ENCODE peak calls at places on chromosomes 16 and 17, in eight cellular contexts. N is osteoblast, K is HCT116, H is uterus, D is prostate gland, J is mucosa of descending colon, O is lung, S is heart right ventricle. W is an unnamed sample. For H3K4me1, the result is how much of the 10 kb centered on the place peaks cover.

GRCh38 chr16:30950516-30951073 is 1.7 kb downstream of the ORAI3 start:
- DNase-seq in N (peak), K (no peak), H (no peak), D (no peak), J (no peak), O (no peak), S (no peak), W (no peak)

GRCh38 chr16:53980675-53981074 is 276.7 kb downstream of the FTO start:
- DNase-seq in N (no peak), K (no peak), H (no peak), D (no peak), J (no peak), O (no peak), S (no peak), W (no peak)

GRCh38 chr17:78466786-78467715 is 88.6 kb downstream of the PGS1 start:
- DNase-seq in N (peak), K (no peak), H (no peak), D (no peak), J (no peak), O (no peak), S (no peak), W (no peak)

GRCh38 chr16:27819356-27819755 is 244.2 kb downstream of the GSG1L start:
- DNase-seq in N (no peak), K (no peak), H (no peak), D (no peak), J (no peak), O (no peak), S (no peak), W (no peak)

GRCh38 chr17:31604936-31605335 is 213.5 kb downstream of the RAB11FIP4 start:
- DNase-seq in N (peak), K (no peak), H (no peak), D (no peak), J (no peak), O (no peak), S (no peak), W (no peak)

GRCh38 chr17:69141802-69142472 is at the start of gene ABCA6:
- DNase-seq in N (peak), K (no peak), H (peak), D (no peak), J (no peak), O (no peak), S (no peak), W (no peak)

GRCh38 chr17:27559996-27560481 is 70.9 kb upstream of the LGALS9 start:
- DNase-seq in N (peak), K (no peak), H (peak), D (no peak), J (peak), O (peak), S (peak), W (no peak)

GRCh38 chr17:31534223-31534888 is 142.9 kb downstream of the RAB11FIP4 start:
- DNase-seq in N (peak), K (no peak), H (no peak), D (no peak), J (no peak), O (no peak), S (no peak), W (no peak)

GRCh38 chr17:38659415-38659814 is 15.3 kb downstream of the EPOP start:
- DNase-seq in N (no peak), K (no peak), H (no peak), D (no peak), J (no peak), O (no peak), S (no peak), W (no peak)

GRCh38 chr17:60562421-60562820 is 36.4 kb upstream of the APPBP2 start:
- DNase-seq in N (no peak), K (no peak), H (no peak), D (no peak), J (no peak), O (no peak), S (no peak), W (no peak)

GRCh38 chr17:8210761-8211458 is 535 bp upstream of the AURKB start:
- DNase-seq in N (no peak), K (no peak), H (no peak), D (no peak), J (peak), O (no peak), S (no peak), W (no peak)

GRCh38 chr17:13000561-13000960 is 17.3 kb downstream of the ELAC2 start:
- DNase-seq in N (no peak), K (no peak), H (no peak), D (no peak), J (no peak), O (no peak), S (no peak), W (no peak)

GRCh38 chr16:27253526-27253930 is 15.0 kb downstream of the NSMCE1 start:
- DNase-seq in N (peak), K (peak), H (no peak), D (no peak), J (no peak), O (no peak), S (no peak), W (no peak)

GRCh38 chr16:29765167-29766032 is 12.7 kb upstream of the ZG16 start:
- DNase-seq in N (peak), K (peak), H (no peak), D (peak), J (peak), O (peak), S (no peak), W (no peak)

GRCh38 chr16:49528035-49528434 is 154.4 kb downstream of the C16orf78 start:
- DNase-seq in N (peak), K (no peak), H (peak), D (no peak), J (no peak), O (no peak), S (no peak), W (no peak)

GRCh38 chr16:66728117-66728787 is 23.2 kb downstream of the DYNC1LI2 start:
- DNase-seq in N (no peak), K (peak), H (peak), D (peak), J (no peak), O (peak), S (peak), W (peak)

GRCh38 chr16:79748629-79749028 is 148.1 kb upstream of the MAF start:
- DNase-seq in N (no peak), K (no peak), H (no peak), D (no peak), J (no peak), O (no peak), S (no peak), W (no peak)

GRCh38 chr16:81553814-81554675 is 109.4 kb downstream of the CMIP start:
- DNase-seq in N (peak), K (no peak), H (no peak), D (no peak), J (no peak), O (no peak), S (no peak), W (no peak)

DNA sequence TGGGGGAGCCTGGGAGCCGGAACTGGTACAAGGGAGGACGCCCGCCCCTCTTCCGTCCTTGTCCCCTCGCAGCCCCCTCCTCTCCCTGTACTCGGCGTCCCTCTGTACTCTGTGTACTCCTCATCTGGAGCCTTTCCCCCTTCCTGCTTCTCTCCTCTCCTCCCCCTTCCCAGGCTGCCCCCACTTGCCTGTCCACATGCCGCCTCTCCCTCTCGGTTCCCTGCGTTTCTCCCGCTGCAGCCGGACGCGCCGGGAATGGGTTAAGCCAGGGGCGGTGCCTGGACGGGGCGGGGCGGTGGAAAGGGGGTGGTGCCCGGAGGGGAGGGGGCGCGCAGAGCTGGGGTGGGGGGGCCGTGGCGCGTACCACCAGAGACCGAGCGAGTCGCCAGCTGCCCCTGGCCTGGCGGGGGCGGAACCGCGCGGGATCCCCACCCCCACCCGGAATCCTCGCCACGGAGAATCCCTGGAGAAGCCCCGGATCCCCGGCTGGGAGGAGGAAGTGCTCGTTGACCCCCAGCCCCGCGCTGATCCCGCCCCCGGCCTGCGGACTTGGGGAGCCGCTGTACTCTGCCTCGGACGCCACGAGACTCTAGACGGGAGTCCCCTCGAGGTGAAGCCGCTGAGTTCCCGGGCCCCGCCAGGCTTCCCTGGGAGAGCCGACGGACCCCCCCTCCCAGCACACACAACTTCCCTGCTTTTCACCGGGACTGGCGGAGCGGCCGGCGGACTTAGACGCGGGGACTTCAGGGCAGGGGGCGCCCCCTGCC is 22.5 kb downstream of the GJD3 start:
- DNase-seq in N (peak), K (no peak), H (peak), D (peak), J (peak), O (peak), S (peak), W (no peak)
- H3K4me1 ChIP-seq in N (under half), K (half or more), H (under half), D (under half), J (under half), O (under half), S (half or more), W (half or more)

GRCh38 chr16:89295071-89295900 is 77.8 kb downstream of the ZNF778 start:
- DNase-seq in N (no peak), K (no peak), H (no peak), D (no peak), J (peak), O (no peak), S (no peak), W (no peak)

GRCh38 chr16:89292443-89293078 is 75.1 kb downstream of the ZNF778 start:
- DNase-seq in N (no peak), K (no peak), H (no peak), D (no peak), J (peak), O (peak), S (no peak), W (no peak)

GRCh38 chr16:89291776-89292175 is 74.3 kb downstream of the ZNF778 start:
- DNase-seq in N (no peak), K (no peak), H (no peak), D (no peak), J (no peak), O (no peak), S (no peak), W (no peak)

GRCh38 chr16:89294486-89294885 is 77.0 kb downstream of the ZNF778 start:
- DNase-seq in N (no peak), K (no peak), H (no peak), D (no peak), J (no peak), O (no peak), S (no peak), W (no peak)

GRCh38 chr16:89293276-89294143 is 76.0 kb downstream of the ZNF778 start:
- DNase-seq in N (no peak), K (no peak), H (no peak), D (no peak), J (peak), O (peak), S (no peak), W (no peak)
- H3K4me1 ChIP-seq in N (under half), K (under half), H (under half), D (under half), J (under half), O (under half), S (under half), W (under half)

DNA sequence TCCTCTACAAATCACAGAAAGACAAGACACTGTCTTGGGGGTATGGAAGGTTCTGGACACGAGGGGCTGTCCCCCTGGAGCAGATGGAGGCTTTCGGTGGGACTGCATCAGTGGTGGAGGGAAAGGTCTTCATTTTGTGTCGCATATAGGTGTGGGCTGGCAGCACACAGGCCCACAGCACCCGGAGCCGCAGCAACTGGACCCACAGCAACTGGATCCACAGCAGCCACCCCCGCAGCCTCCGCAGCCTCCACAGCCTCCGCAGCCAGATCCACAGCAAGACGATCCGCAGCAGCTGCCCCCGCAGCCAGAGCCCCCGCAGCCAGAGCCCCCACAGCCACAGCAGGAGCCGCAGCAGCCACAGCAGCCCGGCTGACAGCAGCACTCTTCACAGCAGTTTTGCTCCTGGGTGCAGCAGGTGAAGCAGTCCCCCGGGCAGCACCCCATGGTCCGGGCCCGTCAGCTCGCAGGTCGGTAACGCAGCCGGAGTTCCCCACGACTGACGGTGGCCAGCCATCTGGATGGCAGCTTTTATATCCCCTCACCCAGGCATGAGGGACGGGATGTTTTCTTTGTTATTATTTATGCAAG is at the start of gene KRTAP17-1:
- DNase-seq in N (no peak), K (no peak), H (no peak), D (no peak), J (no peak), O (no peak), S (no peak), W (no peak)
- H3K4me1 ChIP-seq in N (under half), K (under half), H (under half), D (under half), J (under half), O (under half), S (under half), W (under half)

GRCh38 chr16:87487361-87487924 is 5.4 kb downstream of the ZCCHC14 start:
- DNase-seq in N (no peak), K (peak), H (no peak), D (no peak), J (peak), O (peak), S (no peak), W (no peak)

GRCh38 chr16:87486282-87486681 is 6.5 kb downstream of the ZCCHC14 start:
- DNase-seq in N (no peak), K (no peak), H (no peak), D (no peak), J (no peak), O (no peak), S (no peak), W (no peak)

GRCh38 chr16:87489434-87490045 is 3.3 kb downstream of the ZCCHC14 start:
- DNase-seq in N (peak), K (no peak), H (no peak), D (no peak), J (no peak), O (no peak), S (no peak), W (no peak)

GRCh38 chr16:87483481-87483880 is 9.3 kb downstream of the ZCCHC14 start:
- DNase-seq in N (no peak), K (no peak), H (no peak), D (no peak), J (no peak), O (no peak), S (no peak), W (no peak)

GRCh38 chr16:87484487-87485331 is 8.1 kb downstream of the ZCCHC14 start:
- DNase-seq in N (no peak), K (no peak), H (no peak), D (no peak), J (no peak), O (no peak), S (no peak), W (no peak)
- H3K4me1 ChIP-seq in N (under half), K (under half), H (under half), D (under half), J (under half), O (under half), S (half or more), W (under half)

GRCh38 chr17:57551321-57552079 is 193.6 kb downstream of the CCDC182 start:
- DNase-seq in N (no peak), K (no peak), H (no peak), D (no peak), J (peak), O (no peak), S (no peak), W (no peak)

GRCh38 chr17:57549996-57550395 is 195.1 kb downstream of the CCDC182 start:
- DNase-seq in N (no peak), K (no peak), H (no peak), D (no peak), J (no peak), O (no peak), S (no peak), W (no peak)

GRCh38 chr17:57550671-57551315 is 194.3 kb downstream of the CCDC182 start:
- DNase-seq in N (no peak), K (no peak), H (no peak), D (no peak), J (no peak), O (no peak), S (no peak), W (no peak)

GRCh38 chr17:57549468-57549867 is 195.6 kb downstream of the CCDC182 start:
- DNase-seq in N (no peak), K (no peak), H (no peak), D (no peak), J (no peak), O (no peak), S (no peak), W (no peak)

GRCh38 chr17:57548421-57549385 is 196.4 kb downstream of the CCDC182 start:
- DNase-seq in N (no peak), K (no peak), H (peak), D (no peak), J (no peak), O (no peak), S (peak), W (no peak)
- H3K4me1 ChIP-seq in N (under half), K (under half), H (under half), D (under half), J (under half), O (under half), S (half or more), W (under half)